ENCODE peak calls at places on chromosomes 3 and 15, in six cellular contexts. B, V, W, U, C and A are unnamed samples.

GRCh38 chr15:80777137-80777536 is 2.0 kb upstream of the CEMIP start:
- DNase-seq in B (no peak), V (no peak), W (no peak), U (no peak), C (peak), A (no peak)

GRCh38 chr3:60304103-60304502 is 947.1 kb downstream of the FHIT start:
- DNase-seq in B (no peak), V (no peak), W (no peak), U (no peak), C (no peak), A (no peak)

GRCh38 chr3:59514865-59515482 is 465.1 kb upstream of the CFAP20DC start:
- DNase-seq in B (no peak), V (no peak), W (no peak), U (no peak), C (no peak), A (no peak)

GRCh38 chr3:127464642-127465041 is 125.9 kb downstream of the TPRA1 start:
- DNase-seq in B (no peak), V (no peak), W (no peak), U (no peak), C (no peak), A (no peak)

GRCh38 chr3:195045481-195045880 is 225.5 kb downstream of the XXYLT1 start:
- DNase-seq in B (no peak), V (no peak), W (no peak), U (no peak), C (no peak), A (no peak)

GRCh38 chr15:100663066-100663465 is 60.7 kb downstream of the ASB7 start:
- DNase-seq in B (no peak), V (no peak), W (no peak), U (no peak), C (no peak), A (no peak)

GRCh38 chr3:10772230-10773161 is 43.5 kb upstream of the SLC6A11 start:
- DNase-seq in B (no peak), V (no peak), W (peak), U (no peak), C (no peak), A (no peak)

GRCh38 chr3:71684752-71685151 is 40.5 kb downstream of the EIF4E3 start:
- DNase-seq in B (no peak), V (no peak), W (no peak), U (no peak), C (peak), A (no peak)

GRCh38 chr15:26882112-26882511 is 15.2 kb downstream of the GABRA5 start:
- DNase-seq in B (no peak), V (no peak), W (peak), U (no peak), C (no peak), A (no peak)

GRCh38 chr15:41838400-41838897 is at the start of gene PLA2G4B:
- DNase-seq in B (no peak), V (no peak), W (no peak), U (peak), C (no peak), A (no peak)
- H3K27ac ChIP-seq in B (no peak), V (no peak), W (no peak), U (peak), C (no peak), A (no peak)

GRCh38 chr3:112579697-112580096 is 17.9 kb downstream of the SLC35A5 start:
- DNase-seq in B (no peak), V (no peak), W (no peak), U (no peak), C (no peak), A (no peak)
- H3K27ac ChIP-seq in B (no peak), V (no peak), W (no peak), U (no peak), C (no peak), A (no peak)

DNA sequence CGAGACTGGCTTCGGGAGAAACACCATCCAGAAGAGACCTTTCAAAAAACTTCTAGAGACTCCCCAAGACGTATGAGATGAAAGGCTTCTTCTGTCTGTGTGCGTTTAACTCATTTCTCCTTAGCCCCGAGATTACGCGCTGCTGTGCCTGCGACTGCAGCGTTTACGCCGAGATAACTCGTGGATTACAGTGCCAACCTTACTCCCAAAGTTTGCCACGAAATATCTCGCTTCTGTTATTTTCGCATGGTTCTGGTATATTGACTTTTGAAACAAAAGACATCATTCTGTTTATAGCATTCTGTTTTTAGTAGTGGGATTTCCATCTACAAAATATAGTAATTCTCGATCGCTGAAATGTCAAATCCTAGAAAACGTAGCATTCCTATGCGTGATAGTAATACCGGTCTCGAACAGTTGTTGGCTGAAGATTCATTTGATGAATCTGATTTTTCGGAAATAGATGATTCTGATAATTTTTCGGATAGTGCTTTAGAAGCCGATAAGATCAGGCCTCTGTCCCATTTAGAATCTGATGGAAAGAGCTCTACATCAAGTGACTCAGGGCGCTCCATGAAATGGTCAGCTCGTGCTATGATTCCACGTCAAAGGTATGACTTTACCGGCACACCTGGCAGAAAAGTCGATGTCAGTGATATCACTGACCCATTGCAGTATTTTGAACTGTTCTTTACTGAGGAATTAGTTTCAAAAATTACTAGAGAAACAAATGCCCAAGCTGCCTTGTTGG is 467 bp downstream of the PGBD4 start:
- DNase-seq in B (no peak), V (no peak), W (no peak), U (no peak), C (no peak), A (no peak)
- H3K27ac ChIP-seq in B (peak), V (peak), W (peak), U (peak), C (peak), A (peak)

GRCh38 chr3:136955813-136956212 is 2.0 kb upstream of the IL20RB start:
- DNase-seq in B (no peak), V (no peak), W (no peak), U (no peak), C (peak), A (no peak)

GRCh38 chr3:136957751-136958288 is at the start of gene IL20RB:
- DNase-seq in B (no peak), V (no peak), W (no peak), U (no peak), C (no peak), A (no peak)

GRCh38 chr3:136954246-136954645 is 3.5 kb upstream of the IL20RB start:
- DNase-seq in B (no peak), V (no peak), W (no peak), U (no peak), C (no peak), A (no peak)

GRCh38 chr3:136956994-136957393 is 789 bp upstream of the IL20RB start:
- DNase-seq in B (no peak), V (no peak), W (no peak), U (no peak), C (no peak), A (no peak)

DNA sequence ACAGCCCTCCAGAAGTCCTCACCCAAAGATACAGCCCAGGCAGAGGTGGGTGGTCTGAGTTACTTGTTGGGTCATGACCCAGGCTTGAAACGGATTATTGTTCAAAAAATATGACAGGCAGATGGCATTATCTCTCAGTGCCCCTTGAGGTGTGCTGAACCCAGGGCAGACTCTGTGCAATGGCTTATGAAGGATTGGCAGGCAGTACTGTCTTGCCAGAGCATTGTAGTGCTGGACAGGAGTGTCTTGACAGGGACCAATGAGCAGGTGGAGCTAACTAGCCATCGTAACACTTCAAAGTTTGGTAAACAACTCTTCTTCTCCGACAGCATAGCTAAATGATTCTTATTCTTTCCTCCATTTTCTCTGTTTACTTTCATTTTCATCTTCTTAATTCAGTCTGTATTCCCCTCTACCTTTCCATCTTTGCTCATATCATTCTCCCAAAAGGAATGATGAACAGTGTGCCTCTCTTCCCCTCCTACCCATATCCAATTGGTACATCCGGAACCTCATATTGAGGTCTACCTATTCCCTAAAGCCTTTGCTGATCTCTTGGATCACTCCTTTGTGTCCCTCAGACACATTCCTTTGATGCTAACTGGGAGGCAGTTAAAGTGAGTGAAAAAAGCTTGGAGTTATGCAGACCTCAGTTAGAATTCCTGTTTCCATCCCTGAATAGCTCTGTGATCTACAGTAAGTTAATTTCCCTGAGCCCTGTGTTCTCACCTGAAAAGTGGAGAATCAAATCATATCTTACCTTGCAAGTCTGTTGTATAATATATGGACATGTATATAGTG is 2.6 kb upstream of the IL20RB start:
- DNase-seq in B (no peak), V (no peak), W (no peak), U (no peak), C (no peak), A (no peak)
- H3K27ac ChIP-seq in B (no peak), V (no peak), W (no peak), U (no peak), C (peak), A (no peak)

GRCh38 chr3:15601046-15601398 is 347 bp downstream of the HACL1 start:
- DNase-seq in B (no peak), V (no peak), W (no peak), U (no peak), C (peak), A (no peak)

GRCh38 chr3:15606434-15606891 is 4.9 kb downstream of the BTD start:
- DNase-seq in B (no peak), V (no peak), W (no peak), U (no peak), C (no peak), A (no peak)

GRCh38 chr3:15602146-15602536 is 596 bp downstream of the BTD start:
- DNase-seq in B (no peak), V (no peak), W (no peak), U (no peak), C (no peak), A (no peak)

GRCh38 chr3:15595955-15596354 is 5.4 kb downstream of the HACL1 start:
- DNase-seq in B (no peak), V (no peak), W (no peak), U (no peak), C (no peak), A (no peak)

DNA sequence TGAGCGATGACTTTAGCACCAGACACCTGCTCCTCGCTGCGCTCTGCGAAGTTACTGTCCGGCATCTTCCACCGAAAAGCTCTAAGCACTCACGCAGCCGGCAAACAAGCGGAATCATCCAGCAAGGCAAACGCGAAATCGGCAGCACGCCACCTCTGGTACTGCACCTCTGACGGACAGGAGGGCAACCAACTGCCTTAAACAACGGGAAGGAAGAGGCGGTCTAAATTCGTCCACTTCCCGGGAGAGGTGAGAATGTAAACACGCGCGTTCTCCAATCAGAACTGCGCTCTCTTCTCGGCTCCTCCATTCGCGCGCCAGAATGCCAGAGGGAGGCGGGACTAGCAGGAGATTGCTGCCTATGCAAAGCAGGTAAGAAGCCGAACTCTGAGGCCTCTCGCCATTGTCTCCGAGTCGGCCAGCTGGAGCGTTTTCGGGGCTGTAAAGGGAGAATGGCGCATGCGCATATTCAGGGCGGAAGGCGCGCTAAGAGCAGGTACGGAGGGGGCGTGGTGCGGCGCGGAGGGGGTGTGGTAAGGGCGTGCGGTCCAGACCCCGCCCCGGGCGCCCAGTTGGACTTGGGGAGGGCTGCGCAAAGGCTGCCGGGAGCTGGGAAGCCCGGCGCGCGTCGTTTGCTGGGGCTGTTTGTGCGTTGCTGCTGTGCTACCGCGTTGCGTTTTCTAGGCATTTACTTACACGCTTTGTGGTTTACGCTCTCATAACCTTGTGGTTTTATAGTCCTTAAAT is at the start of the genes BTD and HACL1:
- DNase-seq in B (peak), V (peak), W (peak), U (peak), C (peak), A (no peak)
- H3K27ac ChIP-seq in B (peak), V (peak), W (peak), U (peak), C (peak), A (peak)

DNA sequence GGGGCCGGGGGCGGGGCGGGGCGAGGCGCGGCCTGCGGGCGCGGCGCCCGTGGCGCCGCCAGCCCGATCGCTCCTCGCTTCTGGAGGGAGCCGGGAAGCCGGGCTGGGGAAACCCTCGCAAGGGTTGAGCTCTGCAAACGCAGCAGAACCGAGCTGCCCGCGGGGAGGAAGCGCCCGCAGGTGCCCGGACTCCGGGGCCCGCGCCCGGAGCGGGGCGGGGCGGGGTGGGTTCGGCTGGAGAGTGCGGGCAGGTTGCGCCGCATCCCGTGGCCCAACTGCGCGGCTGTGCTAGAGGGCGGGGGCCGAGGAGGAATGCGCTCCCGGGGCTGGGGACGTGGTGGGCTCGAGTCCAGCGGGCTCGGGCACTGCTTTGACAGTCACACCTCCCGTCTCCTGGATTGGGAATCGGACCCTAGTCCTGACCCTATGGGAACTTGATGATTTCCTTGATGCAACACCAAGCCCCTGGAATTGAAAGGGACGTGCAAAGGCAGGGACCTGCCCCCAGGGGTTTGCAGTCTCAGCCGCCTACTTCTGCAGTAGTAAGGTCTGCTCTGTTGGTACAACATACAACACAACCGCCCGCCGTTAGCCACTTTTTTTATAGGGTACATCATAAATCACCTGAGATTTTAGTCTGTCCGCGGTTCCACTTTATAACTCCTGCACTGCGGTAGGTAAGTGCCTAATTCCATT is 34.3 kb downstream of the ZBTB38 start:
- DNase-seq in B (peak), V (peak), W (no peak), U (peak), C (peak), A (no peak)
- H3K27ac ChIP-seq in B (peak), V (peak), W (peak), U (peak), C (peak), A (peak)